ENCODE peak calls at places on chromosome 7, in four cellular contexts. O is HFFc6, K is trophoblast cell, Z is AG04449. S is an unnamed sample.

GRCh38 chr7:83259064-83259463 is 96.4 kb upstream of the PCLO start:
- DNase-seq in O (no peak), K (no peak), Z (no peak), S (no peak)

GRCh38 chr7:128190051-128190640 is 50.9 kb upstream of the LEP start:
- DNase-seq in O (no peak), K (no peak), Z (no peak), S (no peak)

GRCh38 chr7:79770970-79771369 is 317.5 kb upstream of the MAGI2 start:
- DNase-seq in O (no peak), K (no peak), Z (no peak), S (no peak)

GRCh38 chr7:35593896-35594295 is 101.0 kb downstream of the HERPUD2 start:
- DNase-seq in O (no peak), K (peak), Z (no peak), S (no peak)

GRCh38 chr7:74401137-74401859 is 52.4 kb upstream of the GTF2IRD1 start:
- DNase-seq in O (peak), K (peak), Z (no peak), S (peak)

GRCh38 chr7:142811154-142811737 is 40.5 kb downstream of the PRSS2 start:
- DNase-seq in O (peak), K (peak), Z (no peak), S (no peak)

GRCh38 chr7:68613405-68613804 is 984.9 kb upstream of the AUTS2 start:
- DNase-seq in O (no peak), K (no peak), Z (no peak), S (no peak)

GRCh38 chr7:106731207-106731606 is 70.2 kb upstream of the CCDC71L start:
- DNase-seq in O (no peak), K (peak), Z (no peak), S (no peak)

GRCh38 chr7:116455009-116455408 is 44.5 kb upstream of the CAV2 start:
- DNase-seq in O (peak), K (no peak), Z (no peak), S (no peak)

GRCh38 chr7:74174606-74175082 is 488 bp downstream of the EIF4H start:
- DNase-seq in O (peak), K (peak), Z (no peak), S (no peak)

GRCh38 chr7:24576171-24577052 is 3.2 kb downstream of the PALS2 start:
- DNase-seq in O (peak), K (peak), Z (peak), S (peak)

GRCh38 chr7:39811161-39811614 is 138.9 kb upstream of the CDK13 start:
- DNase-seq in O (peak), K (no peak), Z (peak), S (no peak)

GRCh38 chr7:30028749-30029635 is 780 bp downstream of the PLEKHA8 start:
- DNase-seq in O (peak), K (peak), Z (no peak), S (no peak)

GRCh38 chr7:39310699-39311098 is 255.5 kb upstream of the YAE1 start:
- DNase-seq in O (no peak), K (no peak), Z (no peak), S (no peak)

GRCh38 chr7:80677629-80678028 is 39.2 kb downstream of the CD36 start:
- DNase-seq in O (no peak), K (no peak), Z (no peak), S (no peak)

GRCh38 chr7:45580053-45580872 is 6.1 kb downstream of the ADCY1 start:
- DNase-seq in O (no peak), K (no peak), Z (no peak), S (no peak)

GRCh38 chr7:73669316-73669715 is 1.7 kb downstream of the VPS37D start:
- DNase-seq in O (no peak), K (no peak), Z (no peak), S (no peak)

GRCh38 chr7:96388166-96388565 is 66.3 kb upstream of the SLC25A13 start:
- DNase-seq in O (peak), K (peak), Z (no peak), S (peak)

GRCh38 chr7:141076377-141076776 is 2.5 kb downstream of the TMEM178B start:
- DNase-seq in O (no peak), K (no peak), Z (no peak), S (no peak)

GRCh38 chr7:111561909-111562732 is at the start of gene IMMP2L:
- DNase-seq in O (peak), K (peak), Z (no peak), S (peak)

GRCh38 chr7:42876182-42877068 is 35.4 kb downstream of the C7orf25 start:
- DNase-seq in O (peak), K (peak), Z (no peak), S (peak)

GRCh38 chr7:99137418-99138180 is 6.3 kb downstream of the SMURF1 start:
- DNase-seq in O (peak), K (peak), Z (no peak), S (peak)

GRCh38 chr7:32957326-32958045 is at the start of gene FKBP9:
- DNase-seq in O (peak), K (peak), Z (no peak), S (no peak)

GRCh38 chr7:484365-485101 is 35.1 kb downstream of the PDGFA start:
- DNase-seq in O (no peak), K (no peak), Z (no peak), S (no peak)

GRCh38 chr7:44768663-44769361 is 20.2 kb downstream of the ZMIZ2 start:
- DNase-seq in O (no peak), K (peak), Z (no peak), S (no peak)

GRCh38 chr7:106840342-106840741 is 24.7 kb upstream of the PIK3CG start:
- DNase-seq in O (peak), K (no peak), Z (peak), S (no peak)

GRCh38 chr7:17497136-17497535 is 198.7 kb downstream of the AHR start:
- DNase-seq in O (no peak), K (no peak), Z (no peak), S (no peak)

GRCh38 chr7:36896956-36897594 is 172.8 kb upstream of the AOAH start:
- DNase-seq in O (no peak), K (no peak), Z (no peak), S (no peak)

GRCh38 chr7:38311329-38311937 is 38.0 kb upstream of the TARP start:
- DNase-seq in O (no peak), K (peak), Z (no peak), S (no peak)

GRCh38 chr7:129262333-129262732 is 37.5 kb downstream of the AHCYL2 start:
- DNase-seq in O (no peak), K (no peak), Z (no peak), S (no peak)

GRCh38 chr7:80785961-80786360 is 132.9 kb downstream of the SEMA3C start:
- DNase-seq in O (no peak), K (no peak), Z (no peak), S (no peak)

GRCh38 chr7:70027864-70028263 is 429.6 kb downstream of the AUTS2 start:
- DNase-seq in O (no peak), K (no peak), Z (no peak), S (no peak)

GRCh38 chr7:76278540-76278939 is 23.9 kb upstream of the HSPB1 start:
- DNase-seq in O (peak), K (no peak), Z (no peak), S (no peak)

GRCh38 chr7:117211614-117212013 is 111.2 kb downstream of the WNT2 start:
- DNase-seq in O (no peak), K (no peak), Z (no peak), S (no peak)

GRCh38 chr7:114026486-114027089 is 107.8 kb upstream of the PPP1R3A start:
- DNase-seq in O (peak), K (peak), Z (no peak), S (peak)

GRCh38 chr7:22865607-22865970 is 42.9 kb upstream of the TOMM7 start:
- DNase-seq in O (peak), K (no peak), Z (no peak), S (no peak)

GRCh38 chr7:98119257-98119918 is 12.7 kb downstream of the LMTK2 start:
- DNase-seq in O (peak), K (peak), Z (peak), S (no peak)